ENCODE peak calls at places on chromosomes 1 and 21, in eight cellular contexts. S, C, P, M, Z, D, A and N are unnamed samples. For H3K4me1 and H3K36me3, the result is how much of the 10 kb centered on the place peaks cover.

GRCh38 chr1:198530964-198531363 is 9.5 kb downstream of the ATP6V1G3 start:
- DNase-seq in C (no peak), P (no peak), A (no peak), D (no peak), S (peak), Z (peak), M (no peak), N (no peak)

GRCh38 chr1:100089082-100089481 is 43.6 kb downstream of the SASS6 start:
- DNase-seq in D (no peak), P (no peak), S (no peak), Z (no peak), A (no peak), C (no peak), M (no peak), N (no peak)

GRCh38 chr1:201882665-201883132 is 6.0 kb upstream of the SHISA4 start:
- DNase-seq in A (peak), Z (no peak), P (no peak), D (no peak), M (peak), C (peak), S (no peak), N (peak)

GRCh38 chr1:20884513-20884912 is 97.4 kb upstream of the HP1BP3 start:
- DNase-seq in D (no peak), S (no peak), M (no peak), P (no peak), C (no peak), A (no peak), Z (no peak), N (no peak)

GRCh38 chr21:21179619-21180336 is 181.6 kb downstream of the NCAM2 start:
- DNase-seq in C (no peak), P (no peak), D (no peak), Z (no peak), M (no peak), S (no peak), A (no peak), N (no peak)

GRCh38 chr1:248243204-248243603 is 12.0 kb downstream of the OR2M4 start:
- DNase-seq in Z (peak), S (peak), C (peak), A (peak), D (no peak), M (peak), P (peak), N (no peak)

GRCh38 chr1:18299441-18300338 is 181.0 kb upstream of the KLHDC7A start:
- DNase-seq in M (peak), D (peak), P (peak), C (no peak), A (peak), Z (peak), S (peak), N (no peak)

GRCh38 chr1:12229835-12230548 is at the start of gene VPS13D:
- DNase-seq in C (peak), P (peak), S (peak), D (peak), Z (peak), A (peak), M (peak), N (peak)

GRCh38 chr1:168488153-168488552 is 55.6 kb downstream of the XCL2 start:
- DNase-seq in C (peak), D (no peak), A (no peak), Z (no peak), S (no peak), P (no peak), M (no peak), N (peak)

GRCh38 chr1:60171793-60172192 is 98.2 kb upstream of the C1orf87 start:
- DNase-seq in S (no peak), D (no peak), Z (no peak), C (peak), A (no peak), P (no peak), M (no peak), N (peak)

GRCh38 chr1:76682152-76682551 is 185.1 kb upstream of the ST6GALNAC5 start:
- DNase-seq in Z (peak), S (no peak), M (peak), D (no peak), P (no peak), C (no peak), A (no peak), N (no peak)

GRCh38 chr1:192575499-192576189 is at the start of gene RGS1:
- DNase-seq in D (no peak), A (peak), P (no peak), Z (no peak), C (no peak), M (peak), S (no peak), N (no peak)

GRCh38 chr1:94743866-94744265 is 76.3 kb upstream of the SLC44A3 start:
- DNase-seq in Z (no peak), M (no peak), D (peak), C (peak), A (no peak), S (no peak), P (no peak), N (no peak)

GRCh38 chr1:151837197-151837596 is 2.4 kb downstream of the C2CD4D start:
- DNase-seq in C (no peak), M (no peak), P (no peak), A (no peak), D (no peak), Z (no peak), S (no peak), N (no peak)

GRCh38 chr1:34928066-34928864 is 1.2 kb downstream of the DLGAP3 start:
- DNase-seq in Z (no peak), S (peak), M (peak), C (no peak), P (no peak), D (no peak), A (no peak), N (no peak)

GRCh38 chr1:17013598-17014320 is 2.0 kb upstream of the ATP13A2 start:
- DNase-seq in D (no peak), A (no peak), M (no peak), P (no peak), C (peak), Z (peak), S (no peak), N (peak)

GRCh38 chr1:201251851-201252430 is 31.4 kb upstream of the PKP1 start:
- DNase-seq in S (no peak), Z (no peak), P (no peak), D (no peak), A (no peak), C (no peak), M (no peak), N (no peak)

GRCh38 chr1:41486892-41487728 is 2.6 kb upstream of the EDN2 start:
- DNase-seq in C (no peak), S (no peak), M (peak), P (no peak), Z (peak), D (no peak), A (no peak), N (peak)

GRCh38 chr1:197619008-197619640 is 156.2 kb downstream of the DENND1B start:
- DNase-seq in C (no peak), Z (peak), S (no peak), M (peak), D (no peak), A (peak), P (no peak), N (peak)

GRCh38 chr1:207892764-207893163 is 18.2 kb downstream of the CD34 start:
- DNase-seq in D (no peak), M (no peak), A (no peak), P (no peak), S (no peak), Z (no peak), C (no peak), N (no peak)

GRCh38 chr1:27144920-27145661 is 9.8 kb downstream of the SLC9A1 start:
- DNase-seq in P (no peak), D (no peak), M (peak), A (no peak), Z (no peak), C (no peak), S (no peak), N (peak)

GRCh38 chr1:151164732-151165280 is 896 bp downstream of the LYSMD1 start:
- DNase-seq in S (no peak), A (no peak), M (no peak), D (no peak), P (no peak), Z (no peak), C (no peak), N (no peak)

GRCh38 chr1:89987170-89987819 is 7.6 kb upstream of the ZNF326 start:
- DNase-seq in Z (peak), S (peak), D (peak), C (peak), A (peak), P (no peak), M (peak), N (no peak)

GRCh38 chr1:76066390-76066789 is 8.2 kb upstream of the ST6GALNAC3 start:
- DNase-seq in A (no peak), D (no peak), M (no peak), C (peak), Z (no peak), P (no peak), S (no peak), N (peak)

GRCh38 chr1:210062033-210062432 is 124.0 kb downstream of the SYT14 start:
- DNase-seq in Z (no peak), C (no peak), S (no peak), A (no peak), D (no peak), M (no peak), P (no peak), N (no peak)

GRCh38 chr1:118563969-118564951 is 379.2 kb upstream of the SPAG17 start:
- DNase-seq in P (peak), S (no peak), A (no peak), D (peak), Z (peak), M (peak), C (no peak), N (no peak)

GRCh38 chr1:49229555-49229954 is 452.9 kb upstream of the BEND5 start:
- DNase-seq in M (peak), D (no peak), S (no peak), Z (no peak), P (no peak), A (no peak), C (peak), N (no peak)

GRCh38 chr1:201288007-201288406 is 4.7 kb downstream of the PKP1 start:
- DNase-seq in D (no peak), Z (no peak), A (no peak), S (no peak), C (no peak), P (no peak), M (no peak), N (no peak)

GRCh38 chr1:1168451-1169411 is 4.9 kb upstream of the TTLL10 start:
- DNase-seq in C (no peak), D (no peak), M (peak), Z (no peak), S (no peak), A (no peak), P (peak), N (no peak)

DNA sequence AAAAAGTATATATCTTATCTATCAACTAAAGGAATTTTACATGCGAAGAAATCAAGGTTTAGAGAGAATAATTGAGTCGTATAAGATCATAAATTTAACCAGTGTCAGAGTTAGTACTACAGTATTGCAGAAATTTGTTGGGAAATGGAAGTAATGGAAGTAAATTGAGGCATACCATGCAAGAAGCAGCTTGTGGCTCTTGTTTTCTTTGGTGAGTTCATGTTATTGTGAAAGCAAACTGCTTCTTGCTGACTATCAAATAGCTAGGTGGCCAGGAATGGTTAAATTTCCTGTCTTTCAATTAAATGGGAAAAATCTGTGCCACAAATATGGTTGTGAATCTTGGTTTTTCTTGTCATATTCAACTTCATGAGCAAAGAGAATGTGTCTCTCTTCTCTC is 652.7 kb downstream of the LMO4 start:
- DNase-seq in D (no peak), S (no peak), A (no peak), M (no peak), Z (no peak), C (peak), P (no peak), N (no peak)
- H3K4me1 ChIP-seq in D (under half), S (under half), A (under half), M (under half), Z (under half), C (under half), P (under half), N (under half)

GRCh38 chr1:70220517-70221240 is 501 bp upstream of the SRSF11 start:
- DNase-seq in S (no peak), M (peak), D (no peak), P (no peak), A (no peak), C (no peak), Z (no peak), N (no peak)
- H2AFZ ChIP-seq in S (peak), M (no peak), D (peak), P (no peak), A (peak), C (peak), Z (peak), N (peak)

GRCh38 chr21:35632711-35633110 is 427.6 kb downstream of the SETD4 start:
- DNase-seq in Z (no peak), A (no peak), M (no peak), D (no peak), C (no peak), S (no peak), P (no peak), N (no peak)

GRCh38 chr21:35635994-35636393 is 424.3 kb downstream of the SETD4 start:
- DNase-seq in D (no peak), A (no peak), C (no peak), P (no peak), Z (no peak), M (no peak), S (no peak), N (no peak)

GRCh38 chr21:35637431-35637830 is 422.9 kb downstream of the SETD4 start:
- DNase-seq in A (no peak), D (no peak), C (peak), P (no peak), M (no peak), Z (no peak), S (no peak), N (peak)

GRCh38 chr21:35635261-35635660 is 425.1 kb downstream of the SETD4 start:
- DNase-seq in S (no peak), C (peak), Z (no peak), M (no peak), P (no peak), D (no peak), A (no peak), N (peak)
- H3K36me3 ChIP-seq in S (under half), C (under half), Z (under half), M (under half), P (under half), D (under half), A (under half), N (under half)

DNA sequence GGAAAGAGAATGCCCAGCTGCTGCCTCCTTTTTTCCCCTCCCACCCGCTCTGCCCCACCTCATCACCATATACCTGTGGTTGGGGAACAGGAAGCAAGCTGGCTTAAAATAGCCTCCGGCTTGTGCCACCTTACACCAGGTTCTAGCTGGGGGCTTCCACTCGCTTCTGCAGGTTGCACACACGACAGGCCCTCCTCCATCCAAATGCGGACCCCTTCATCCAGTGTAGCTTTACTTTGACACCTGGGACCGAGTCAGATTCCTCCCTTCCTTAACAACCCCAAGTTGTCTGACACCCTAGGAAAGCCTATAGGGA is 14.6 kb downstream of the BLACAT1 start:
- DNase-seq in A (no peak), C (no peak), D (no peak), P (no peak), S (no peak), M (no peak), Z (no peak), N (no peak)
- H3K4me1 ChIP-seq in A (half or more), C (half or more), D (under half), P (under half), S (under half), M (half or more), Z (half or more), N (under half)

DNA sequence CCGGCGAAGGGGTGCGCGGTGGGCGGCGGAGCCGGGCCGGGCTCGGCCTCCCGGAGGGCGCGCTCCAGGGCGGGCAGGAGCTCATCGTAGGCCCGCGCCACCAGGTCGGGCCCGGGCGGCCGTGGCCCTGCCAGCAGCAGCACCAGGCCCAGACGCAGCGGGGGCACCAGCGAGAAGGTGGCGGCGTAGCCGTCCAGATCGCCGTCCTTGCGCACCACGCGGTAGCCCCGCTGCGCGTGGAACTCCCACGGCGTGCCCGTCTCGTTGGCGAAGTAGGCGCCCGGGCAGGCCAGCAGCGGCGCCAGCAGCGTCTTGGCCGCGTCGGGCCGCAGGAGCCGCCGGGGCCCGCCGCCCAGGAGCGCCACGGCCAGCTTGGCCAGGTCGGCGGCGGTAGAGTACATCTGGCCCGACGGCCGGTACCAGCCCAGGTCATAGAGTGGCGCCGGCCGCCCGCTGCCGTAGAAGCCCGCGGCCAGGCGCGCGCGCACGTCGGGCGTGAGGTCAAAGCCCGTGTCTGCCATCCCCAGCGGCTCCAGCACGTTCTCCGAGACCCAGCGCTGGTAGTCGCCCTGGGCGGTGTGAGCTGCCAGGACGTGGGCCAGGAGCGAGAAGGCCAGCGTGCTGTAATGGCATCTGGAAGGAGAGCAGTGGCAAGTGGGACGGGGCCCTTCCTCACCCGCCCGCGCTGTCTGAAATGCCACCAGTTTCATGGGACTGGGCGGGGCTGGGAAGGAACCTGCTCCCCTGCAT is 19.1 kb downstream of the LACTBL1 start:
- DNase-seq in A (no peak), C (no peak), D (no peak), M (peak), Z (no peak), S (no peak), P (no peak), N (no peak)
- H2AFZ ChIP-seq in A (no peak), C (no peak), D (no peak), M (peak), Z (no peak), S (no peak), P (no peak), N (peak)

GRCh38 chr1:39531526-39531925 is 40.1 kb downstream of the BMP8A start:
- DNase-seq in D (no peak), M (no peak), Z (no peak), S (no peak), P (no peak), C (no peak), A (no peak), N (no peak)
- H3K36me3 ChIP-seq in D (under half), M (under half), Z (under half), S (under half), P (under half), C (under half), A (half or more), N (under half)

GRCh38 chr1:245802941-245803665 is 648.3 kb downstream of the KIF26B start:
- DNase-seq in Z (no peak), A (peak), P (peak), S (no peak), M (no peak), D (no peak), C (no peak), N (peak)
- H3K4me1 ChIP-seq in Z (under half), A (under half), P (under half), S (under half), M (under half), D (under half), C (under half), N (under half)